ENCODE peak calls at places on chromosomes 11 and 22, in eight cellular contexts. H is caudate nucleus; B is substantia nigra; Z is naive thymus-derived CD4-positive, alpha-beta T cell; E is neural crest cell; N is hepatic stellate cell; W is NCI-H1105; Y is NCI-H1930. X is an unnamed sample.

GRCh38 chr11:46918087-46918751 is at the start of gene LRP4:
- DNase-seq in N (peak), Z (peak), W (no peak), Y (peak), H (peak), E (peak), B (no peak), X (no peak)

GRCh38 chr22:23236026-23236425 is 55.7 kb downstream of the BCR start:
- DNase-seq in Z (no peak), B (no peak), E (no peak), Y (no peak), W (no peak), H (no peak), N (no peak), X (no peak)

GRCh38 chr11:70501026-70501901 is 102.9 kb downstream of the CTTN start:
- DNase-seq in W (no peak), N (no peak), H (no peak), Z (no peak), E (no peak), Y (no peak), B (no peak), X (no peak)

GRCh38 chr11:102114032-102114431 is 3.8 kb downstream of the YAP1 start:
- DNase-seq in Y (no peak), B (no peak), H (no peak), N (no peak), Z (no peak), E (no peak), W (no peak), X (no peak)

GRCh38 chr11:132535830-132536229 is 996.5 kb downstream of the OPCML start:
- DNase-seq in B (no peak), Y (no peak), E (no peak), H (no peak), N (no peak), Z (no peak), W (peak), X (no peak)

GRCh38 chr11:64876226-64876750 is 2.1 kb downstream of the EHD1 start:
- DNase-seq in B (peak), W (no peak), Y (no peak), N (no peak), E (no peak), H (peak), Z (no peak), X (no peak)

GRCh38 chr11:123253909-123254308 is 58.9 kb upstream of the CLMP start:
- DNase-seq in Y (no peak), W (no peak), B (no peak), H (no peak), E (no peak), Z (no peak), N (no peak), X (peak)

GRCh38 chr11:17607083-17607429 is 60.0 kb downstream of the OTOG start:
- DNase-seq in Z (no peak), N (no peak), Y (no peak), E (no peak), H (no peak), B (no peak), W (no peak), X (no peak)

GRCh38 chr22:45538284-45538683 is 35.6 kb downstream of the FBLN1 start:
- DNase-seq in Z (no peak), B (peak), H (peak), Y (no peak), N (no peak), E (no peak), W (no peak), X (no peak)

GRCh38 chr11:118198370-118198769 is 21.9 kb upstream of the SCN2B start:
- DNase-seq in B (peak), Z (peak), Y (peak), H (peak), W (peak), N (peak), E (peak), X (peak)

GRCh38 chr11:2109541-2110019 is 29.6 kb downstream of the IGF2 start:
- DNase-seq in Y (no peak), H (no peak), N (no peak), E (no peak), Z (no peak), B (no peak), W (no peak), X (peak)

GRCh38 chr11:123373754-123374621 is 56.1 kb upstream of the GRAMD1B start:
- DNase-seq in N (no peak), Y (no peak), H (no peak), E (no peak), B (no peak), Z (no peak), W (no peak), X (no peak)

GRCh38 chr11:65434667-65435179 is 12.1 kb downstream of the NEAT1 start:
- DNase-seq in Z (peak), H (no peak), N (no peak), W (no peak), Y (no peak), B (no peak), E (no peak), X (peak)

GRCh38 chr11:85784480-85784879 is 26.5 kb downstream of the SYTL2 start:
- DNase-seq in B (no peak), E (no peak), H (no peak), N (no peak), W (no peak), Y (no peak), Z (no peak), X (no peak)

GRCh38 chr11:119189393-119189792 is 4.1 kb downstream of the NHERF4 start:
- DNase-seq in W (no peak), H (no peak), N (no peak), E (no peak), Z (no peak), B (no peak), Y (no peak), X (no peak)

GRCh38 chr11:77672276-77672675 is 34.7 kb upstream of the CLNS1A start:
- DNase-seq in H (no peak), W (no peak), N (no peak), E (no peak), B (no peak), Z (no peak), Y (no peak), X (peak)

GRCh38 chr11:3111919-3112690 is 53.0 kb downstream of the OSBPL5 start:
- DNase-seq in Z (no peak), N (no peak), H (no peak), Y (no peak), W (no peak), B (no peak), E (no peak), X (peak)

GRCh38 chr11:126317681-126318641 is 14.1 kb downstream of the DCPS start:
- DNase-seq in H (no peak), N (peak), E (no peak), W (no peak), Y (no peak), B (no peak), Z (no peak), X (peak)

GRCh38 chr11:66275396-66275795 is 2.6 kb upstream of the CNIH2 start:
- DNase-seq in E (no peak), Y (no peak), N (no peak), H (no peak), W (no peak), Z (no peak), B (no peak), X (no peak)

GRCh38 chr11:64861227-64861970 is 16.9 kb upstream of the CDC42BPG start:
- DNase-seq in N (no peak), Z (no peak), B (no peak), H (no peak), W (no peak), Y (no peak), E (no peak), X (no peak)

GRCh38 chr22:19044381-19044780 is 77.8 kb downstream of the DGCR2 start:
- DNase-seq in N (no peak), Y (no peak), H (no peak), E (no peak), B (no peak), W (no peak), Z (no peak), X (no peak)

GRCh38 chr11:16831281-16832192 is 93.1 kb downstream of the C11orf58 start:
- DNase-seq in E (no peak), Z (no peak), H (no peak), B (no peak), Y (no peak), W (no peak), N (peak), X (peak)

GRCh38 chr11:47056261-47056915 is 119.8 kb downstream of the CSTPP1 start:
- DNase-seq in H (no peak), E (no peak), N (peak), W (no peak), B (no peak), Z (no peak), Y (no peak), X (peak)

GRCh38 chr11:64449381-64450167 is 90.6 kb downstream of the RPS6KA4 start:
- DNase-seq in B (peak), Y (peak), W (peak), Z (peak), E (peak), N (peak), H (peak), X (peak)

GRCh38 chr11:104843150-104843837 is 55.0 kb downstream of the CASP12 start:
- DNase-seq in Y (no peak), N (no peak), H (no peak), B (no peak), E (no peak), Z (no peak), W (no peak), X (no peak)

GRCh38 chr11:86954288-86955110 is 696 bp downstream of the FZD4 start:
- DNase-seq in H (no peak), Z (no peak), B (no peak), Y (peak), E (peak), N (peak), W (peak), X (peak)

GRCh38 chr11:19689281-19689975 is 23.2 kb upstream of the NAV2 start:
- DNase-seq in N (no peak), H (no peak), Y (no peak), B (no peak), E (no peak), W (no peak), Z (no peak), X (no peak)

GRCh38 chr22:49970528-49971231 is 10.1 kb downstream of the PIM3 start:
- DNase-seq in N (peak), W (peak), Z (peak), H (peak), Y (peak), E (peak), B (peak), X (peak)

GRCh38 chr11:58058276-58059010 is 27.7 kb downstream of the OR6Q1 start:
- DNase-seq in W (peak), B (no peak), H (no peak), Z (no peak), E (no peak), N (no peak), Y (no peak), X (no peak)

X was measured in iris pigment epithelial cell.